ENCODE peak calls at places on chromosome 3, in eight cellular contexts. One of them, this sample, is unnamed.

GRCh38 chr3:32066686-32067085 is 39.7 kb upstream of the GPD1L start:
- DNase-seq in OCI-LY7: no peak
- DNase-seq in HepG2: no peak
- DNase-seq in IMR-90: no peak
- DNase-seq in dorsolateral prefrontal cortex: no peak
- DNase-seq in upper lobe of left lung: no peak
- DNase-seq in body of pancreas: no peak
- DNase-seq in thyroid gland: no peak
- DNase-seq in this sample: no peak

GRCh38 chr3:123444023-123444422 is 4.9 kb downstream of the ADCY5 start:
- DNase-seq in IMR-90: no peak
- DNase-seq in OCI-LY7: no peak
- DNase-seq in upper lobe of left lung: no peak
- DNase-seq in body of pancreas: no peak
- DNase-seq in dorsolateral prefrontal cortex: peak
- DNase-seq in HepG2: no peak
- DNase-seq in thyroid gland: no peak
- DNase-seq in this sample: no peak

GRCh38 chr3:107498646-107499045 is 24.1 kb upstream of the BBX start:
- DNase-seq in IMR-90: no peak
- DNase-seq in OCI-LY7: no peak
- DNase-seq in dorsolateral prefrontal cortex: no peak
- DNase-seq in upper lobe of left lung: no peak
- DNase-seq in body of pancreas: no peak
- DNase-seq in HepG2: no peak
- DNase-seq in thyroid gland: no peak
- DNase-seq in this sample: no peak

GRCh38 chr3:187205683-187206082 is 8.4 kb downstream of the RTP1 start:
- DNase-seq in body of pancreas: no peak
- DNase-seq in upper lobe of left lung: no peak
- DNase-seq in IMR-90: no peak
- DNase-seq in HepG2: no peak
- DNase-seq in OCI-LY7: no peak
- DNase-seq in dorsolateral prefrontal cortex: no peak
- DNase-seq in thyroid gland: no peak
- DNase-seq in this sample: no peak

GRCh38 chr3:14989943-14990753 is 42.8 kb downstream of the NR2C2 start:
- DNase-seq in HepG2: peak
- DNase-seq in dorsolateral prefrontal cortex: no peak
- DNase-seq in thyroid gland: peak
- DNase-seq in body of pancreas: no peak
- DNase-seq in IMR-90: no peak
- DNase-seq in OCI-LY7: no peak
- DNase-seq in upper lobe of left lung: no peak
- DNase-seq in this sample: no peak

GRCh38 chr3:129470861-129471260 is 30.8 kb downstream of the IFT122 start:
- DNase-seq in HepG2: no peak
- DNase-seq in body of pancreas: no peak
- DNase-seq in IMR-90: no peak
- DNase-seq in dorsolateral prefrontal cortex: no peak
- DNase-seq in OCI-LY7: no peak
- DNase-seq in upper lobe of left lung: no peak
- DNase-seq in thyroid gland: no peak
- DNase-seq in this sample: no peak

GRCh38 chr3:169607909-169608308 is 55.6 kb downstream of the MECOM start:
- DNase-seq in body of pancreas: no peak
- DNase-seq in IMR-90: no peak
- DNase-seq in OCI-LY7: no peak
- DNase-seq in dorsolateral prefrontal cortex: no peak
- DNase-seq in thyroid gland: no peak
- DNase-seq in HepG2: no peak
- DNase-seq in upper lobe of left lung: no peak
- DNase-seq in this sample: no peak

GRCh38 chr3:184691397-184692131 is 20.3 kb downstream of the MAGEF1 start:
- DNase-seq in HepG2: no peak
- DNase-seq in upper lobe of left lung: peak
- DNase-seq in OCI-LY7: no peak
- DNase-seq in IMR-90: peak
- DNase-seq in dorsolateral prefrontal cortex: no peak
- DNase-seq in thyroid gland: no peak
- DNase-seq in body of pancreas: no peak
- DNase-seq in this sample: no peak

GRCh38 chr3:9600597-9600996 is 47.0 kb upstream of the LHFPL4 start:
- DNase-seq in dorsolateral prefrontal cortex: peak
- DNase-seq in upper lobe of left lung: peak
- DNase-seq in body of pancreas: peak
- DNase-seq in HepG2: no peak
- DNase-seq in IMR-90: no peak
- DNase-seq in thyroid gland: peak
- DNase-seq in OCI-LY7: no peak
- DNase-seq in this sample: no peak

GRCh38 chr3:38453075-38453913 is at the start of gene ACVR2B:
- DNase-seq in HepG2: peak
- DNase-seq in body of pancreas: peak
- DNase-seq in IMR-90: peak
- DNase-seq in upper lobe of left lung: peak
- DNase-seq in dorsolateral prefrontal cortex: peak
- DNase-seq in OCI-LY7: peak
- DNase-seq in thyroid gland: peak
- DNase-seq in this sample: peak

GRCh38 chr3:120144267-120144666 is 50.0 kb upstream of the GSK3B start:
- DNase-seq in body of pancreas: peak
- DNase-seq in OCI-LY7: no peak
- DNase-seq in IMR-90: peak
- DNase-seq in thyroid gland: peak
- DNase-seq in HepG2: peak
- DNase-seq in dorsolateral prefrontal cortex: no peak
- DNase-seq in upper lobe of left lung: no peak
- DNase-seq in this sample: no peak

GRCh38 chr3:133472242-133472641 is 72.4 kb downstream of the BFSP2 start:
- DNase-seq in OCI-LY7: no peak
- DNase-seq in thyroid gland: peak
- DNase-seq in HepG2: no peak
- DNase-seq in upper lobe of left lung: peak
- DNase-seq in IMR-90: no peak
- DNase-seq in body of pancreas: peak
- DNase-seq in dorsolateral prefrontal cortex: no peak
- DNase-seq in this sample: no peak

GRCh38 chr3:111890051-111890580 is 31.1 kb downstream of the PHLDB2 start:
- DNase-seq in IMR-90: no peak
- DNase-seq in OCI-LY7: no peak
- DNase-seq in body of pancreas: no peak
- DNase-seq in HepG2: no peak
- DNase-seq in dorsolateral prefrontal cortex: no peak
- DNase-seq in thyroid gland: no peak
- DNase-seq in upper lobe of left lung: no peak
- DNase-seq in this sample: no peak

DNA sequence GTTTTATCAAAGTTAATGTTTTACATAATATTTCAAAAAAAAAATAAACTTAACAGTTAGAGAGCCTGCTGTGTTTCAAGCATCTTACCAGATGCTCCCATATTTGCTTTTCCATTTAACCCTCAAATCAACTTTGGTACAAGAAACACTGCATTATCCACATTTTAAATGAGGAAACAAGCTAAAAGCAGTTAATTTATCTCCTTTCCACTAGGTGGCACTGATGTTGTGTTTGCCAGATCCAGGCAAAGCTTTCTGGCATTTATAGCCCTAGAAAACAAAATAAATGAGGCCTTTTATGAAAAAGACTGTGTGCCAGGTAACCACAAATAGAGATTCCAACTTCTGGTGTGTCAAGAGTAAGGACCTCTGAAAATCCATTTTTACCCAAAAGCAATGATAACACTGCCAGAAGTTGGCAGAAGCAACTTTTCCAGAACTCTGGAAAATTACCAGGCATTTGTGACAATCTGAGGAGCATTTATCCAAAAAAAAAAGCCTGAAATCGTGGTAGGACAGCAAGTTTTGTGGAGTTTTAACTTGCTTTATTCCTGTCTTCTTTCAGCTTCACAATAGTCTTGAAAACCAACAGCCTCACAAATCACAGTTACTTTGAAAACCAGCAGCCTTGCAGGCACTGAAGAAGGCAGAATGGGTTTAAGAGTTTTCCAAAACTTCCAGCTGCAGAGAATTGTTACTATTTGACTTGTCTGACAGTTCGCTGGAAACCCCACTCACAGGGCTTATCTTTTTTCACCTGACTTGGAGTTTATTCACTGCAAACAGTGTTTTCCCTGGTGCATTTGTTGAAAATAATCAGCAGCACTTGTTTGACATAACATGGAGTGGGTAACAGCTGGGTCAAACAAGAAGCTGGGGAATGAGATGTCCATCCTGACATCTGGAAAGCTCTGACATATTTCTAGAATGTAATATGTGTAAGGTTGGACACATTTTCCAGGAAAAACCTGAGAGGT is 9.2 kb downstream of the FAM162A start:
- DNase-seq in body of pancreas: peak
- DNase-seq in dorsolateral prefrontal cortex: no peak
- DNase-seq in OCI-LY7: peak
- DNase-seq in IMR-90: peak
- DNase-seq in HepG2: peak
- DNase-seq in thyroid gland: no peak
- DNase-seq in upper lobe of left lung: no peak
- DNase-seq in this sample: peak
- TF ChIP-seq CTCF in body of pancreas: peak
- TF ChIP-seq CTCF in dorsolateral prefrontal cortex: peak
- TF ChIP-seq CTCF in OCI-LY7: peak
- TF ChIP-seq CTCF in IMR-90: peak
- TF ChIP-seq CTCF in HepG2: peak
- TF ChIP-seq CTCF in thyroid gland: peak
- TF ChIP-seq CTCF in upper lobe of left lung: peak
- TF ChIP-seq CTCF in this sample: peak

DNA sequence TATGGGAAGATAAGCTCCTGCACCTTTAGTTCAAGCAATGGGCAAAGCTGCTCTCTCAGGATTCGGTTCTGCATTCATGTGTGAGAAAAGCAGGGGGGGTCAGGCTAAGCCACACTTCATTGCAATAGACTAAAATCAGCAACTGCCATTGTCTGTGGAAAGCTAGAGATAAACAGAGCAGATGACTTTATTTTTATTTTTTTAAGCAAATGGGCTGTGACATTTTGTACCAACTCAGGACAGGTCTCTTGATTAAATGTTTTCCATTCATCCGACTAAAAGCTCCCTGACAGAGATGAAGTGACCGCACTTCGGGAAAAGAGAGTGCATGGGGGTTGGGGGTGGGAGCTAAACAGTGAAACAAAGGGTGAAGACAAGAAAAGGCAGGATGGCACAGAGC is 987.3 kb downstream of the TUSC7 start:
- DNase-seq in body of pancreas: no peak
- DNase-seq in dorsolateral prefrontal cortex: no peak
- DNase-seq in IMR-90: no peak
- DNase-seq in OCI-LY7: no peak
- DNase-seq in upper lobe of left lung: no peak
- DNase-seq in thyroid gland: no peak
- DNase-seq in HepG2: no peak
- DNase-seq in this sample: no peak
- H3K27ac ChIP-seq in body of pancreas: no peak
- H3K27ac ChIP-seq in dorsolateral prefrontal cortex: no peak
- H3K27ac ChIP-seq in IMR-90: no peak
- H3K27ac ChIP-seq in OCI-LY7: no peak
- H3K27ac ChIP-seq in upper lobe of left lung: no peak
- H3K27ac ChIP-seq in thyroid gland: no peak
- H3K27ac ChIP-seq in HepG2: no peak
- H3K27ac ChIP-seq in this sample: no peak

GRCh38 chr3:20040476-20041196 is 390 bp downstream of the KAT2B start:
- DNase-seq in thyroid gland: peak
- DNase-seq in IMR-90: peak
- DNase-seq in upper lobe of left lung: peak
- DNase-seq in OCI-LY7: peak
- DNase-seq in dorsolateral prefrontal cortex: peak
- DNase-seq in HepG2: peak
- DNase-seq in body of pancreas: peak
- DNase-seq in this sample: peak
- TF ChIP-seq CTCF in thyroid gland: no peak
- TF ChIP-seq CTCF in IMR-90: no peak
- TF ChIP-seq CTCF in upper lobe of left lung: no peak
- TF ChIP-seq CTCF in OCI-LY7: peak
- TF ChIP-seq CTCF in dorsolateral prefrontal cortex: no peak
- TF ChIP-seq CTCF in HepG2: peak
- TF ChIP-seq CTCF in body of pancreas: no peak
- TF ChIP-seq CTCF in this sample: no peak

GRCh38 chr3:11037966-11038365 is 45.4 kb downstream of the SLC6A1 start:
- DNase-seq in IMR-90: no peak
- DNase-seq in body of pancreas: no peak
- DNase-seq in upper lobe of left lung: no peak
- DNase-seq in OCI-LY7: no peak
- DNase-seq in HepG2: no peak
- DNase-seq in thyroid gland: no peak
- DNase-seq in dorsolateral prefrontal cortex: no peak
- DNase-seq in this sample: no peak

GRCh38 chr3:11037241-11037873 is 44.8 kb downstream of the SLC6A1 start:
- DNase-seq in body of pancreas: no peak
- DNase-seq in IMR-90: no peak
- DNase-seq in upper lobe of left lung: no peak
- DNase-seq in thyroid gland: no peak
- DNase-seq in HepG2: no peak
- DNase-seq in OCI-LY7: no peak
- DNase-seq in dorsolateral prefrontal cortex: no peak
- DNase-seq in this sample: no peak

GRCh38 chr3:11035757-11036505 is 43.4 kb downstream of the SLC6A1 start:
- DNase-seq in body of pancreas: no peak
- DNase-seq in dorsolateral prefrontal cortex: no peak
- DNase-seq in OCI-LY7: no peak
- DNase-seq in HepG2: no peak
- DNase-seq in IMR-90: no peak
- DNase-seq in upper lobe of left lung: no peak
- DNase-seq in thyroid gland: no peak
- DNase-seq in this sample: no peak

GRCh38 chr3:11029948-11030347 is 37.4 kb downstream of the SLC6A1 start:
- DNase-seq in HepG2: no peak
- DNase-seq in thyroid gland: no peak
- DNase-seq in dorsolateral prefrontal cortex: no peak
- DNase-seq in IMR-90: no peak
- DNase-seq in OCI-LY7: no peak
- DNase-seq in upper lobe of left lung: no peak
- DNase-seq in body of pancreas: no peak
- DNase-seq in this sample: no peak

DNA sequence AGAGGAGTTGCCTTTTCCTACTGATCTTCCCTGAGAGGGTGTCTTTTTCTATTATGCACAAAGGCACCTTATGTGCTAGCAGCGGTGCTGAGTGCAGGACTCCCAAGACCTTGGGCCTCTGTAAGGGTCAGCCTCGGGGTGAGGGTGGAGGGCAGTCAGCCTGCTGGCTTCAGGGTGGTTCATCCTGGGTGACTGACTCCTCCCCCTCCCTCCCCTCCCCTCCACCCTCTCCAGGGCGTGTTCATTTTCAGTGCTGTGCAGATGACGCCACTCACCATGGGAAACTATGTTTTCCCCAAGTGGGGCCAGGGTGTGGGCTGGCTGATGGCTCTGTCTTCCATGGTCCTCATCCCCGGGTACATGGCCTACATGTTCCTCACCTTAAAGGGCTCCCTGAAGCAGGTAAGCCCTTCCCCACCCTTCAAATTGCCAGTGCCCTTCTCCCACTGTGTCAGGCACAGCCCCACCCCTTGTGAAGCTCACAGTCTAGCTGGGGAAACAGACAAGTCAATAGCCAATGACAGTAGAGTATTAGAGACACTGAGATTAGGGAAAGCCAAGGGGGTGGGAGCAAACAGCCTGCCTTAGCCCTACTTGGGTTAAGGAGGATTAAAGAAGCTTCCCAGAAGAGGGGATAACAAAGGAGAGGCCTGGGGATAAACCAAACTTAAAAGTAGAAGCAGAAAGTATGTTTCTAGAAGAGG is 41.9 kb downstream of the SLC6A1 start:
- DNase-seq in dorsolateral prefrontal cortex: no peak
- DNase-seq in body of pancreas: no peak
- DNase-seq in OCI-LY7: no peak
- DNase-seq in thyroid gland: no peak
- DNase-seq in HepG2: no peak
- DNase-seq in IMR-90: no peak
- DNase-seq in upper lobe of left lung: no peak
- DNase-seq in this sample: no peak
- H3K27ac ChIP-seq in dorsolateral prefrontal cortex: no peak
- H3K27ac ChIP-seq in body of pancreas: no peak
- H3K27ac ChIP-seq in OCI-LY7: no peak
- H3K27ac ChIP-seq in thyroid gland: no peak
- H3K27ac ChIP-seq in HepG2: no peak
- H3K27ac ChIP-seq in IMR-90: no peak
- H3K27ac ChIP-seq in upper lobe of left lung: no peak
- H3K27ac ChIP-seq in this sample: no peak

This sample was measured in CD4-positive, alpha-beta T cell.